ENCODE peak calls at places on chromosomes 2 and 18, in four cellular contexts. L is activated effector memory CD4-positive, alpha-beta T cell treated with anti-CD3 and anti-CD28 coated beads, Interleukin-2, amount 50 U/mL, for 16 hours; A is central memory CD8-positive, alpha-beta T cell; Q is NCI-H1417. B is an unnamed sample.
A peak's percentile ranks its signal among the peaks of the same experiment; 100 is the strongest.

GRCh38 chr2:191611614-191612013 is 66.3 kb upstream of the NABP1 start:
- DNase-seq in L (no peak), A (no peak), Q (peak; percentile 14), B (no peak)

GRCh38 chr18:58862851-58863538 is 1.7 kb upstream of the ZNF532 start:
- DNase-seq in L (peak; percentile 65), A (peak; percentile 51), Q (peak; percentile 70), B (no peak)

GRCh38 chr18:69817335-69817935 is 130.2 kb downstream of the CD226 start:
- DNase-seq in L (no peak), A (no peak), Q (no peak), B (no peak)

GRCh38 chr18:13300029-13300428 is 81.5 kb downstream of the LDLRAD4 start:
- DNase-seq in L (no peak), A (no peak), Q (no peak), B (no peak)

GRCh38 chr2:55560855-55561254 is 41.3 kb downstream of the CFAP36 start:
- DNase-seq in L (no peak), A (no peak), Q (no peak), B (no peak)

GRCh38 chr2:55869637-55870325 is 53.8 kb downstream of the EFEMP1 start:
- DNase-seq in L (no peak), A (no peak), Q (no peak), B (no peak)

GRCh38 chr2:73232471-73233153 is 427 bp downstream of the PRADC1 start:
- DNase-seq in L (no peak), A (no peak), Q (no peak), B (no peak)

GRCh38 chr2:37005118-37005868 is 39.0 kb upstream of the STRN start:
- DNase-seq in L (no peak), A (no peak), Q (no peak), B (no peak)

GRCh38 chr2:240964221-240964853 is 34.1 kb upstream of the SNED1 start:
- DNase-seq in L (peak; percentile 53), A (no peak), Q (no peak), B (no peak)

GRCh38 chr18:58541789-58542425 is 87.0 kb downstream of the ALPK2 start:
- DNase-seq in L (peak; percentile 79), A (peak; percentile 29), Q (no peak), B (no peak)

GRCh38 chr2:57450170-57450569 is 596.4 kb upstream of the VRK2 start:
- DNase-seq in L (no peak), A (no peak), Q (no peak), B (no peak)

GRCh38 chr2:29628078-29628765 is 293.2 kb downstream of the ALK start:
- DNase-seq in L (no peak), A (no peak), Q (no peak), B (no peak)

GRCh38 chr2:180776924-180777323 is 203.5 kb upstream of the UBE2E3 start:
- DNase-seq in L (no peak), A (no peak), Q (no peak), B (no peak)

GRCh38 chr18:73895701-73896100 is 251.9 kb downstream of the FBXO15 start:
- DNase-seq in L (no peak), A (no peak), Q (no peak), B (no peak)

GRCh38 chr2:69741281-69742169 is at the start of gene ANXA4:
- DNase-seq in L (peak; percentile 87), A (peak; percentile 34), Q (no peak), B (peak; percentile 34)

GRCh38 chr2:222959358-222959757 is 92.6 kb upstream of the KCNE4 start:
- DNase-seq in L (no peak), A (no peak), Q (no peak), B (no peak)

GRCh38 chr2:133262888-133263287 is 305.4 kb downstream of the NCKAP5 start:
- DNase-seq in L (no peak), A (no peak), Q (no peak), B (no peak)

GRCh38 chr18:40088130-40088529 is 1866.9 kb upstream of the PIK3C3 start:
- DNase-seq in L (no peak), A (no peak), Q (no peak), B (no peak)

GRCh38 chr18:79625195-79625923 is 54.2 kb upstream of the CTDP1 start:
- DNase-seq in L (peak; percentile 30), A (no peak), Q (no peak), B (no peak)

GRCh38 chr2:38720613-38721241 is 30.4 kb downstream of the SRSF7 start:
- DNase-seq in L (peak; percentile 60), A (no peak), Q (no peak), B (no peak)

GRCh38 chr2:53987336-53987921 is 16.6 kb upstream of the PSME4 start:
- DNase-seq in L (no peak), A (no peak), Q (peak; percentile 62), B (no peak)

GRCh38 chr2:199366406-199366805 is 91.3 kb downstream of the SATB2 start:
- DNase-seq in L (no peak), A (no peak), Q (peak; percentile 92), B (no peak)

GRCh38 chr2:217742276-217742675 is 260.5 kb downstream of the TNS1 start:
- DNase-seq in L (no peak), A (no peak), Q (no peak), B (no peak)

GRCh38 chr18:23977103-23977502 is 37.5 kb upstream of the TTC39C start:
- DNase-seq in L (no peak), A (no peak), Q (no peak), B (no peak)

GRCh38 chr2:172655838-172656573 is 79.6 kb upstream of the RAPGEF4 start:
- DNase-seq in L (no peak), A (no peak), Q (no peak), B (no peak)

GRCh38 chr2:173427887-173428683 is 73.4 kb downstream of the CDCA7 start:
- DNase-seq in L (no peak), A (no peak), Q (no peak), B (no peak)

GRCh38 chr2:227853204-227853629 is 18.2 kb upstream of the DAW1 start:
- DNase-seq in L (no peak), A (no peak), Q (peak; percentile 8), B (no peak)

GRCh38 chr2:240296104-240296406 is 139.4 kb upstream of the GPC1 start:
- DNase-seq in L (no peak), A (no peak), Q (no peak), B (no peak)

GRCh38 chr2:136121511-136121910 is 3.6 kb upstream of the CXCR4 start:
- DNase-seq in L (no peak), A (no peak), Q (no peak), B (no peak)

GRCh38 chr2:41768301-41768700 is 279.5 kb upstream of the PKDCC start:
- DNase-seq in L (no peak), A (no peak), Q (peak; percentile 58), B (no peak)

GRCh38 chr2:1414121-1414520 is 858 bp downstream of the TPO start:
- DNase-seq in L (no peak), A (no peak), Q (no peak), B (no peak)

GRCh38 chr18:63299837-63300787 is 19.5 kb downstream of the BCL2 start:
- DNase-seq in L (no peak), A (no peak), Q (no peak), B (no peak)

GRCh38 chr2:15582153-15582552 is 9.5 kb upstream of the DDX1 start:
- DNase-seq in L (no peak), A (no peak), Q (no peak), B (no peak)

GRCh38 chr2:12412898-12413305 is 303.8 kb upstream of the TRIB2 start:
- DNase-seq in L (peak; percentile 72), A (no peak), Q (no peak), B (no peak)

GRCh38 chr2:69585855-69586560 is 57.5 kb downstream of the AAK1 start:
- DNase-seq in L (peak; percentile 21), A (no peak), Q (no peak), B (no peak)

GRCh38 chr2:44560352-44560751 is 198.6 kb downstream of the CAMKMT start:
- DNase-seq in L (no peak), A (no peak), Q (no peak), B (no peak)

B was measured in effector CD8-positive, alpha-beta T cell.